ENCODE peak calls at places on chromosomes 16 and 17, in six cellular contexts. L is HT1080; E is activated T-helper 9 cell treated with anti-CD3 and anti-CD28 coated beads, Interleukin-2, amount 50 U/mL, for 16 hours; Q is stimulated activated CD4-positive, alpha-beta T cell treated with anti-CD3 and anti-CD28 coated beads, TNF-alpha, amount 100 ng/mL, for 48 hours; T is tibial nerve; B is germinal center. K is an unnamed sample.

GRCh38 chr16:29011112-29011511 is 26.3 kb downstream of the LAT start:
- DNase-seq in L (no peak), E (no peak), Q (no peak), T (no peak), B (no peak), K (no peak)

GRCh38 chr17:949623-950338 is 29.8 kb downstream of the NXN start:
- DNase-seq in L (no peak), E (no peak), Q (no peak), T (no peak), B (no peak), K (no peak)

GRCh38 chr17:13209091-13209490 is 191.3 kb upstream of the ELAC2 start:
- DNase-seq in L (no peak), E (no peak), Q (no peak), T (no peak), B (no peak), K (no peak)

GRCh38 chr17:67615736-67616135 is 102.0 kb upstream of the NOL11 start:
- DNase-seq in L (no peak), E (no peak), Q (no peak), T (no peak), B (no peak), K (no peak)

GRCh38 chr17:27529230-27529796 is 73.1 kb downstream of the KSR1 start:
- DNase-seq in L (no peak), E (no peak), Q (no peak), T (no peak), B (no peak), K (no peak)

GRCh38 chr17:55672585-55673501 is 49.8 kb downstream of the TMEM100 start:
- DNase-seq in L (no peak), E (no peak), Q (no peak), T (no peak), B (no peak), K (no peak)

GRCh38 chr17:28228109-28228840 is 90.7 kb upstream of the TMEM97 start:
- DNase-seq in L (no peak), E (no peak), Q (no peak), T (no peak), B (no peak), K (no peak)

GRCh38 chr17:9367186-9367585 is 208.4 kb downstream of the STX8 start:
- DNase-seq in L (no peak), E (no peak), Q (no peak), T (no peak), B (no peak), K (no peak)

GRCh38 chr17:58587713-58588117 is 73.3 kb upstream of the MTMR4 start:
- DNase-seq in L (peak), E (peak), Q (peak), T (peak), B (peak), K (no peak)

GRCh38 chr16:29943846-29944669 is 17.8 kb upstream of the TMEM219 start:
- DNase-seq in L (peak), E (no peak), Q (no peak), T (no peak), B (no peak), K (no peak)

GRCh38 chr16:2751577-2752034 is 832 bp upstream of the SRRM2 start:
- DNase-seq in L (no peak), E (no peak), Q (no peak), T (no peak), B (peak), K (no peak)

GRCh38 chr17:7912927-7913524 is 3.1 kb downstream of the RNF227 start:
- DNase-seq in L (peak), E (no peak), Q (no peak), T (peak), B (peak), K (no peak)

GRCh38 chr16:68233085-68233834 is 2.7 kb downstream of the ESRP2 start:
- DNase-seq in L (no peak), E (no peak), Q (no peak), T (no peak), B (no peak), K (no peak)

GRCh38 chr16:471353-472198 is 46.1 kb downstream of the RAB11FIP3 start:
- DNase-seq in L (no peak), E (no peak), Q (no peak), T (no peak), B (no peak), K (no peak)

GRCh38 chr17:50267074-50267841 is 7.0 kb upstream of the TMEM92 start:
- DNase-seq in L (no peak), E (no peak), Q (no peak), T (no peak), B (no peak), K (no peak)

K was measured in thoracic aorta.